ENCODE peak calls at places on chromosomes 7 and 10, in six cellular contexts. A, H, Y, M, S and B are unnamed samples.

GRCh38 chr7:88985309-88985708 is 189.8 kb upstream of the TEX47 start:
- DNase-seq in A (no peak), H (no peak), Y (no peak), M (no peak), S (no peak), B (no peak)

GRCh38 chr7:28784166-28784870 is 173.8 kb downstream of the TRIL start:
- DNase-seq in A (no peak), H (no peak), Y (no peak), M (peak), S (no peak), B (no peak)

GRCh38 chr10:12241810-12242529 is 46.0 kb downstream of the CDC123 start:
- DNase-seq in A (peak), H (no peak), Y (peak), M (peak), S (no peak), B (no peak)

GRCh38 chr10:100866575-100867098 is 46.1 kb upstream of the SLF2 start:
- DNase-seq in A (no peak), H (no peak), Y (no peak), M (no peak), S (no peak), B (no peak)

GRCh38 chr7:43431020-43431595 is 151.8 kb upstream of the STK17A start:
- DNase-seq in A (no peak), H (peak), Y (no peak), M (no peak), S (no peak), B (no peak)

GRCh38 chr10:42304341-42304740 is 334.0 kb downstream of the ZNF33B start:
- DNase-seq in A (no peak), H (no peak), Y (no peak), M (no peak), S (no peak), B (no peak)

GRCh38 chr10:103835121-103836045 is 20.0 kb downstream of the SH3PXD2A start:
- DNase-seq in A (no peak), H (peak), Y (no peak), M (no peak), S (no peak), B (no peak)

GRCh38 chr10:74575191-74575720 is 251.1 kb upstream of the KAT6B start:
- DNase-seq in A (no peak), H (peak), Y (no peak), M (no peak), S (no peak), B (no peak)

GRCh38 chr10:56349611-56350010 is 11.4 kb downstream of the ZWINT start:
- DNase-seq in A (no peak), H (no peak), Y (no peak), M (no peak), S (no peak), B (no peak)

GRCh38 chr10:5283305-5284158 is 81.2 kb upstream of the UCN3 start:
- DNase-seq in A (peak), H (peak), Y (peak), M (peak), S (no peak), B (peak)

GRCh38 chr10:132136689-132137088 is 50.1 kb upstream of the DPYSL4 start:
- DNase-seq in A (no peak), H (no peak), Y (no peak), M (no peak), S (no peak), B (no peak)

GRCh38 chr10:70619271-70620019 is 16.9 kb upstream of the PRF1 start:
- DNase-seq in A (no peak), H (peak), Y (no peak), M (peak), S (no peak), B (no peak)

GRCh38 chr7:37450035-37450434 is 1.4 kb upstream of the ELMO1 start:
- DNase-seq in A (no peak), H (no peak), Y (no peak), M (no peak), S (no peak), B (no peak)

GRCh38 chr7:309586-310228 is 19.7 kb downstream of the FOXL3 start:
- DNase-seq in A (no peak), H (no peak), Y (no peak), M (no peak), S (no peak), B (no peak)

GRCh38 chr10:7551891-7552731 is 114.7 kb downstream of the ITIH5 start:
- DNase-seq in A (no peak), H (no peak), Y (no peak), M (peak), S (no peak), B (no peak)